ENCODE peak calls at places on chromosomes 3 and 15, in five cellular contexts. J, F, M, Z and Q are unnamed samples.

GRCh38 chr3:38314767-38315487 is 31.7 kb upstream of the XYLB start:
- DNase-seq in M (no peak), J (no peak), Z (no peak), F (peak; percentile 58), Q (no peak)

GRCh38 chr15:22936577-22937472 is 43.3 kb downstream of the CYFIP1 start:
- DNase-seq in F (no peak), M (no peak), Z (no peak), J (peak; percentile 24), Q (no peak)

GRCh38 chr15:48645558-48646330 is at the start of gene FBN1:
- DNase-seq in M (peak; percentile 49), J (no peak), Z (peak; percentile 64), F (peak; percentile 92), Q (peak; percentile 58)

GRCh38 chr3:30319713-30320112 is 286.7 kb upstream of the TGFBR2 start:
- DNase-seq in F (peak; percentile 8), J (peak; percentile 29), M (peak; percentile 91), Z (peak; percentile 9), Q (peak; percentile 11)

GRCh38 chr3:179260949-179261765 is 10.2 kb upstream of the KCNMB3 start:
- DNase-seq in Z (peak; percentile 95), M (peak; percentile 76), J (peak; percentile 62), F (peak; percentile 95), Q (peak; percentile 83)

GRCh38 chr3:41370307-41370706 is 171.0 kb downstream of the CTNNB1 start:
- DNase-seq in Z (no peak), M (no peak), F (no peak), J (no peak), Q (no peak)

GRCh38 chr15:70763120-70763949 is at the start of gene UACA:
- DNase-seq in Z (peak; percentile 68), J (peak; percentile 66), F (peak; percentile 99), M (peak; percentile 97), Q (peak; percentile 94)

GRCh38 chr15:99126930-99127329 is 22.1 kb downstream of the SYNM start:
- DNase-seq in M (no peak), F (no peak), J (no peak), Z (no peak), Q (no peak)

GRCh38 chr3:30696403-30696819 is 90.0 kb downstream of the TGFBR2 start:
- DNase-seq in Z (no peak), M (peak; percentile 1), F (no peak), J (no peak), Q (no peak)

GRCh38 chr3:169150343-169150742 is 513.2 kb downstream of the MECOM start:
- DNase-seq in J (no peak), M (peak; percentile 42), Z (no peak), F (peak; percentile 19), Q (no peak)

GRCh38 chr3:134104031-134104430 is 74.3 kb upstream of the SLCO2A1 start:
- DNase-seq in Z (no peak), J (no peak), F (no peak), M (no peak), Q (no peak)

GRCh38 chr15:86336051-86336788 is 256.5 kb downstream of the AGBL1 start:
- DNase-seq in M (no peak), F (no peak), J (no peak), Z (no peak), Q (no peak)

GRCh38 chr3:135930243-135930642 is 35.3 kb upstream of the PPP2R3A start:
- DNase-seq in Z (no peak), M (no peak), J (no peak), F (no peak), Q (no peak)

GRCh38 chr15:34708422-34708821 is 46.4 kb downstream of the GJD2 start:
- DNase-seq in J (no peak), F (peak; percentile 50), M (peak; percentile 86), Z (no peak), Q (peak; percentile 29)

GRCh38 chr15:74950078-74951000 is 6.2 kb downstream of the RPP25 start:
- DNase-seq in F (peak; percentile 67), Z (peak; percentile 42), J (peak; percentile 86), M (peak; percentile 92), Q (peak; percentile 79)

GRCh38 chr15:25905140-25905539 is 42.0 kb upstream of the ATP10A start:
- DNase-seq in F (no peak), J (no peak), M (no peak), Z (no peak), Q (no peak)

GRCh38 chr3:12286927-12287726 is 1.7 kb upstream of the PPARG start:
- DNase-seq in M (no peak), F (peak; percentile 54), Z (peak; percentile 21), J (no peak), Q (peak; percentile 10)

GRCh38 chr3:23202921-23203650 is at the start of gene UBE2E2:
- DNase-seq in Z (peak; percentile 63), F (peak; percentile 97), J (peak; percentile 79), M (peak; percentile 72), Q (peak; percentile 48)

GRCh38 chr15:45091581-45091980 is 22.4 kb downstream of the DUOX2 start:
- DNase-seq in M (no peak), Z (no peak), J (no peak), F (no peak), Q (no peak)

GRCh38 chr3:4828279-4829030 is 150.8 kb upstream of the BHLHE40 start:
- DNase-seq in J (no peak), M (no peak), Z (no peak), F (no peak), Q (no peak)

GRCh38 chr15:52790166-52790708 is at the start of gene ONECUT1:
- DNase-seq in M (peak; percentile 81), F (peak; percentile 92), J (peak; percentile 64), Z (peak; percentile 78), Q (peak; percentile 81)

GRCh38 chr3:152646004-152646403 is 188.9 kb upstream of the P2RY1 start:
- DNase-seq in M (no peak), J (no peak), F (no peak), Z (no peak), Q (no peak)

GRCh38 chr15:100694381-100695012 is 92.1 kb downstream of the ASB7 start:
- DNase-seq in F (no peak), M (no peak), J (no peak), Z (no peak), Q (no peak)

GRCh38 chr3:130677310-130677709 is 69.3 kb downstream of the PIK3R4 start:
- DNase-seq in Z (no peak), F (no peak), J (no peak), M (no peak), Q (no peak)

GRCh38 chr3:45145681-45146614 is at the start of gene CDCP1:
- DNase-seq in M (no peak), J (no peak), Z (no peak), F (peak; percentile 58), Q (no peak)

GRCh38 chr3:107241217-107241616 is 136.0 kb upstream of the CCDC54 start:
- DNase-seq in J (peak; percentile 16), M (peak; percentile 55), F (peak; percentile 32), Z (no peak), Q (no peak)

GRCh38 chr3:177111541-177111949 is 85.7 kb downstream of the TBL1XR1 start:
- DNase-seq in F (no peak), M (peak; percentile 96), J (no peak), Z (no peak), Q (no peak)

GRCh38 chr3:12287727-12288465 is 974 bp upstream of the PPARG start:
- DNase-seq in J (no peak), Z (peak; percentile 45), M (no peak), F (peak; percentile 77), Q (peak; percentile 45)

GRCh38 chr3:21783834-21784233 is 32.8 kb upstream of the ZNF385D start:
- DNase-seq in J (no peak), Z (no peak), F (no peak), M (no peak), Q (no peak)

GRCh38 chr3:197466586-197467399 is 89.0 kb downstream of the BDH1 start:
- DNase-seq in F (peak; percentile 78), M (peak; percentile 86), J (no peak), Z (peak; percentile 65), Q (peak; percentile 70)

GRCh38 chr3:195197764-195198423 is 73.1 kb downstream of the XXYLT1 start:
- DNase-seq in M (peak; percentile 92), J (no peak), Z (peak; percentile 71), F (no peak), Q (no peak)

GRCh38 chr3:196979545-196979944 is 10.9 kb upstream of the PIGZ start:
- DNase-seq in F (no peak), J (no peak), Z (no peak), M (no peak), Q (no peak)

GRCh38 chr3:9280477-9281219 is 31.2 kb upstream of the SRGAP3 start:
- DNase-seq in M (no peak), Z (no peak), J (no peak), F (peak; percentile 61), Q (no peak)

GRCh38 chr15:66802087-66803001 is 100.3 kb downstream of the SMAD6 start:
- DNase-seq in Z (no peak), F (no peak), J (no peak), M (no peak), Q (no peak)

GRCh38 chr3:148723591-148723990 is 25.9 kb downstream of the AGTR1 start:
- DNase-seq in J (no peak), Z (peak; percentile 30), M (no peak), F (no peak), Q (no peak)

GRCh38 chr3:49110780-49111179 is 6.2 kb upstream of the QARS1 start:
- DNase-seq in F (no peak), M (no peak), J (no peak), Z (no peak), Q (no peak)